ENCODE peak calls at places on chromosomes 2 and 18, in four cellular contexts. J, M, T and B are unnamed samples.

GRCh38 chr2:214014551-214015230 is 396.2 kb upstream of the VWC2L start:
- DNase-seq in J (no peak), M (no peak), T (no peak), B (no peak)

GRCh38 chr2:221111739-221112138 is 460.4 kb downstream of the EPHA4 start:
- DNase-seq in J (no peak), M (no peak), T (no peak), B (no peak)

GRCh38 chr2:134433469-134433868 is 179.6 kb downstream of the MGAT5 start:
- DNase-seq in J (no peak), M (no peak), T (no peak), B (no peak)

GRCh38 chr2:205687018-205687956 is 5.0 kb downstream of the NRP2 start:
- DNase-seq in J (peak), M (no peak), T (no peak), B (no peak)

GRCh38 chr18:59837586-59837985 is 62.2 kb upstream of the PMAIP1 start:
- DNase-seq in J (peak), M (peak), T (peak), B (no peak)

GRCh38 chr2:199370150-199370780 is 87.5 kb downstream of the SATB2 start:
- DNase-seq in J (no peak), M (no peak), T (no peak), B (no peak)

GRCh38 chr2:170842785-170843184 is 26.1 kb downstream of the GAD1 start:
- DNase-seq in J (no peak), M (no peak), T (no peak), B (no peak)

GRCh38 chr2:147873859-147874483 is 29.1 kb downstream of the ACVR2A start:
- DNase-seq in J (no peak), M (no peak), T (no peak), B (no peak)

GRCh38 chr2:11320698-11321492 is 23.5 kb downstream of the ROCK2 start:
- DNase-seq in J (peak), M (no peak), T (no peak), B (no peak)

GRCh38 chr2:178205853-178206516 is 11.7 kb downstream of the OSBPL6 start:
- DNase-seq in J (no peak), M (no peak), T (no peak), B (no peak)

GRCh38 chr2:180938419-180938818 is 42.0 kb upstream of the UBE2E3 start:
- DNase-seq in J (no peak), M (no peak), T (no peak), B (no peak)

GRCh38 chr18:9673296-9674251 is 34.5 kb upstream of the RAB31 start:
- DNase-seq in J (peak), M (no peak), T (peak), B (peak)

GRCh38 chr2:45497355-45497754 is 113.7 kb downstream of the SRBD1 start:
- DNase-seq in J (no peak), M (no peak), T (no peak), B (no peak)

GRCh38 chr18:54162431-54162830 is 62.0 kb downstream of the MBD2 start:
- DNase-seq in J (peak), M (no peak), T (no peak), B (no peak)

GRCh38 chr2:181977661-181978350 is 7.8 kb upstream of the PPP1R1C start:
- DNase-seq in J (no peak), M (no peak), T (no peak), B (no peak)

GRCh38 chr2:189261431-189261841 is 81.9 kb upstream of the COL5A2 start:
- DNase-seq in J (peak), M (no peak), T (no peak), B (no peak)

GRCh38 chr18:11494093-11494492 is 115.3 kb upstream of the SLC35G4 start:
- DNase-seq in J (peak), M (no peak), T (no peak), B (no peak)

GRCh38 chr2:157489981-157490380 is 46.1 kb upstream of the CYTIP start:
- DNase-seq in J (no peak), M (no peak), T (no peak), B (no peak)

GRCh38 chr2:62208082-62208757 is 12.3 kb downstream of the B3GNT2 start:
- DNase-seq in J (no peak), M (no peak), T (no peak), B (no peak)

GRCh38 chr2:128543646-128544045 is 225.0 kb upstream of the HS6ST1 start:
- DNase-seq in J (no peak), M (no peak), T (no peak), B (no peak)

GRCh38 chr18:8811115-8811514 is 105.8 kb downstream of the MTCL1 start:
- DNase-seq in J (no peak), M (no peak), T (no peak), B (no peak)